ENCODE peak calls at places on chromosome 15, in five cellular contexts. One of them, this sample, is unnamed.

GRCh38 chr15:27889258-27889657 is 209.9 kb downstream of the OCA2 start:
- DNase-seq in lower lobe of right lung: no peak
- DNase-seq in body of pancreas: no peak
- DNase-seq in fibroblast of lung: no peak
- DNase-seq in skeletal muscle cell: no peak
- DNase-seq in this sample: no peak

GRCh38 chr15:64152507-64153387 is 1.2 kb downstream of the SNX22 start:
- DNase-seq in body of pancreas: peak; percentile 51
- DNase-seq in skeletal muscle cell: no peak
- DNase-seq in lower lobe of right lung: peak; percentile 55
- DNase-seq in fibroblast of lung: no peak
- DNase-seq in this sample: no peak

GRCh38 chr15:35019401-35020327 is 31.6 kb upstream of the ZNF770 start:
- DNase-seq in body of pancreas: peak; percentile 11
- DNase-seq in skeletal muscle cell: no peak
- DNase-seq in lower lobe of right lung: no peak
- DNase-seq in fibroblast of lung: peak; percentile 21
- DNase-seq in this sample: no peak

GRCh38 chr15:59636184-59636583 is 21.1 kb downstream of the GTF2A2 start:
- DNase-seq in fibroblast of lung: no peak
- DNase-seq in body of pancreas: no peak
- DNase-seq in skeletal muscle cell: no peak
- DNase-seq in lower lobe of right lung: no peak
- DNase-seq in this sample: no peak

GRCh38 chr15:81184188-81184587 is 12.5 kb upstream of the IL16 start:
- DNase-seq in lower lobe of right lung: peak; percentile 73
- DNase-seq in fibroblast of lung: peak; percentile 11
- DNase-seq in body of pancreas: no peak
- DNase-seq in skeletal muscle cell: no peak
- DNase-seq in this sample: no peak

GRCh38 chr15:75739791-75740190 is 27.1 kb upstream of the CSPG4 start:
- DNase-seq in skeletal muscle cell: no peak
- DNase-seq in body of pancreas: no peak
- DNase-seq in fibroblast of lung: no peak
- DNase-seq in lower lobe of right lung: peak; percentile 27
- DNase-seq in this sample: no peak

GRCh38 chr15:25239471-25240345 is 199.1 kb downstream of the UBE3A start:
- DNase-seq in skeletal muscle cell: no peak
- DNase-seq in lower lobe of right lung: peak; percentile 32
- DNase-seq in body of pancreas: peak; percentile 2
- DNase-seq in fibroblast of lung: no peak
- DNase-seq in this sample: no peak

GRCh38 chr15:55916666-55917409 is 76.6 kb downstream of the NEDD4 start:
- DNase-seq in skeletal muscle cell: no peak
- DNase-seq in body of pancreas: no peak
- DNase-seq in fibroblast of lung: peak; percentile 92
- DNase-seq in lower lobe of right lung: no peak
- DNase-seq in this sample: peak; percentile 75

GRCh38 chr15:42608110-42608531 is 32.7 kb downstream of the STARD9 start:
- DNase-seq in body of pancreas: no peak
- DNase-seq in lower lobe of right lung: peak; percentile 56
- DNase-seq in fibroblast of lung: peak; percentile 75
- DNase-seq in skeletal muscle cell: peak; percentile 13
- DNase-seq in this sample: no peak

GRCh38 chr15:62758126-62758951 is 284.2 kb upstream of the TPM1 start:
- DNase-seq in lower lobe of right lung: no peak
- DNase-seq in body of pancreas: peak; percentile 50
- DNase-seq in skeletal muscle cell: peak; percentile 87
- DNase-seq in fibroblast of lung: peak; percentile 97
- DNase-seq in this sample: peak; percentile 78
- H3K4me3 ChIP-seq in lower lobe of right lung: no peak overlapping the region
- H3K4me3 ChIP-seq in body of pancreas: no peak overlapping the region
- H3K4me3 ChIP-seq in skeletal muscle cell: no peak overlapping the region
- H3K4me3 ChIP-seq in fibroblast of lung: no peak overlapping the region
- H3K4me3 ChIP-seq in this sample: no peak overlapping the region

DNA sequence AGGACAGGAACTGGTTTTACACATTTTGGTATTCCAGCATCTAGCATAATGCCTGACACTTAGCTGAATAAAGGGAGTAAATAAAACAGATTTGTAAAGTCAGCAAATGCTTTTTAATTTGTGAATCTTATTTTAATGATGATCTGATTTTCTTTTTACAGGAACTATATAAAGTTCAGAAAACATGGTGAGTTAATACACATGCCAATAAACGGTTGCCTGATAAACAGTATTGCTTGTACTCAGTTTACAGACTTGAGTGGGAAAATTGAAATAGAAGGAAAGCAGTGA is 1.4 kb downstream of the PSMA4 start:
- DNase-seq in body of pancreas: no peak
- DNase-seq in skeletal muscle cell: no peak
- DNase-seq in lower lobe of right lung: no peak
- DNase-seq in fibroblast of lung: no peak
- DNase-seq in this sample: no peak
- H3K4me3 ChIP-seq in body of pancreas: no peak overlapping the region
- H3K4me3 ChIP-seq in skeletal muscle cell: peak overlapping the region; percentile 79
- H3K4me3 ChIP-seq in lower lobe of right lung: peak overlapping the region; percentile 89
- H3K4me3 ChIP-seq in fibroblast of lung: peak overlapping the region; percentile 78
- H3K4me3 ChIP-seq in this sample: peak overlapping the region; percentile 63

GRCh38 chr15:94674251-94674650 is 442.9 kb downstream of the MCTP2 start:
- DNase-seq in lower lobe of right lung: no peak
- DNase-seq in skeletal muscle cell: no peak
- DNase-seq in body of pancreas: no peak
- DNase-seq in fibroblast of lung: peak; percentile 58
- DNase-seq in this sample: no peak
- H3K4me3 ChIP-seq in lower lobe of right lung: peak overlapping the region; percentile 15
- H3K4me3 ChIP-seq in skeletal muscle cell: no peak overlapping the region
- H3K4me3 ChIP-seq in body of pancreas: no peak overlapping the region
- H3K4me3 ChIP-seq in fibroblast of lung: no peak overlapping the region
- H3K4me3 ChIP-seq in this sample: no peak overlapping the region

GRCh38 chr15:83088876-83089275 is 18.6 kb upstream of the TM6SF1 start:
- DNase-seq in fibroblast of lung: no peak
- DNase-seq in lower lobe of right lung: no peak
- DNase-seq in skeletal muscle cell: no peak
- DNase-seq in body of pancreas: no peak
- DNase-seq in this sample: no peak

GRCh38 chr15:83092309-83092976 is 15.0 kb upstream of the TM6SF1 start:
- DNase-seq in fibroblast of lung: peak; percentile 59
- DNase-seq in body of pancreas: peak; percentile 25
- DNase-seq in skeletal muscle cell: no peak
- DNase-seq in lower lobe of right lung: peak; percentile 65
- DNase-seq in this sample: no peak

GRCh38 chr15:83094592-83094991 is 12.9 kb upstream of the TM6SF1 start:
- DNase-seq in skeletal muscle cell: no peak
- DNase-seq in fibroblast of lung: no peak
- DNase-seq in lower lobe of right lung: no peak
- DNase-seq in body of pancreas: no peak
- DNase-seq in this sample: no peak

GRCh38 chr15:83087535-83087934 is 19.9 kb upstream of the TM6SF1 start:
- DNase-seq in body of pancreas: no peak
- DNase-seq in skeletal muscle cell: no peak
- DNase-seq in lower lobe of right lung: no peak
- DNase-seq in fibroblast of lung: no peak
- DNase-seq in this sample: no peak

GRCh38 chr15:83090465-83090864 is 17.0 kb upstream of the TM6SF1 start:
- DNase-seq in body of pancreas: no peak
- DNase-seq in fibroblast of lung: no peak
- DNase-seq in skeletal muscle cell: no peak
- DNase-seq in lower lobe of right lung: no peak
- DNase-seq in this sample: no peak
- H3K4me3 ChIP-seq in body of pancreas: no peak overlapping the region
- H3K4me3 ChIP-seq in fibroblast of lung: no peak overlapping the region
- H3K4me3 ChIP-seq in skeletal muscle cell: no peak overlapping the region
- H3K4me3 ChIP-seq in lower lobe of right lung: no peak overlapping the region
- H3K4me3 ChIP-seq in this sample: no peak overlapping the region

DNA sequence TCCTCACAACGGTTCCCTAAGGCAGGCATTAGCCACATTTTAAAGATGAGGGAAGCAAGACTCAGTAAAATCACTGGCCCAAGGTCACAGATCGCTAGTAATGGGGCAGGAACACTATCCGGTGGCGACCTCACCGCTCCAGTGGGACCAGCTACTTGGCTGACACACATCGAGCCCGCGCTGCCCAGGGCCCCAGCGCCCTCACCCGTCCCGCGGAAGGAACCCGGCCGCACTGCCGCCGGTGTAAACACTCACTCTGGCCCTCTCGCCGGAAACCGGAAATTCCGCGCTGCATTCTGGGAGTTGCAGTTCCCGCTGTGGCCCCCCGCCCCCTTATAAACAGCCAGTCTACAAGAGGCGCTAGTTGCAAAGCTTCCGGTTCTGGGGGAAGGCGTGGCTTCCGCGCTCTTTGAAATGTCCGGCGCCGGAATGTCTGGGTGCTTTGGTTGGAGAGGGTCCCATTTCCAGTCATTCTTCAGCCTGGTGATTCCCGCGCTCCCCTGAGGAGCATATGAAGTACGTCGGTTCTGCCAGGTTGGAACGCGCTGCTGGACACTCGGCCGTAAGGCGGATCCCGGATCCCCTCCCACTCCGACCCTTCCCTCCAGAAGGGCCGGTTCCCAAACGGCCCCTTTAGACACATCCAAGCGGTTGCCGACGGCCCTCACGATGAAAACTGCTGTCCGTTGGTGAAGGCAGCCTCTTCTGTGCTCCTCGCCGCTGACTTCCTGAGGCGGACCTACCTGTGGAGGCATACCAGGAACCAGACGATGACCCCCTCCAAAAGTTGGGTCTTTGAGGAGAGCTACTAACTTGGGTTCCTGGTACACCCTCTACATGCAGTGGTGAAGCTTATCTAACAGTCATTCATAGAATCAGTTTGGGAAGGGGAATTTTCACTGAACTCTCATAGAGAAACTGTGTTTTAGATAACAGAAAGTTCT is at the start of gene UBL7:
- DNase-seq in skeletal muscle cell: peak; percentile 85
- DNase-seq in body of pancreas: peak; percentile 97
- DNase-seq in fibroblast of lung: peak; percentile 97
- DNase-seq in lower lobe of right lung: peak; percentile 98
- DNase-seq in this sample: peak; percentile 78
- H3K4me3 ChIP-seq in skeletal muscle cell: peak within 1 kb of the TSS; percentile 97
- H3K4me3 ChIP-seq in body of pancreas: peak within 1 kb of the TSS; percentile 84
- H3K4me3 ChIP-seq in fibroblast of lung: peak within 1 kb of the TSS; percentile 88
- H3K4me3 ChIP-seq in lower lobe of right lung: peak within 1 kb of the TSS; percentile 70
- H3K4me3 ChIP-seq in this sample: peak within 1 kb of the TSS; percentile 79

GRCh38 chr15:41494190-41494921 is 682 bp downstream of the ITPKA start:
- DNase-seq in skeletal muscle cell: no peak
- DNase-seq in body of pancreas: peak; percentile 41
- DNase-seq in lower lobe of right lung: peak; percentile 55
- DNase-seq in fibroblast of lung: no peak
- DNase-seq in this sample: no peak

GRCh38 chr15:41493205-41493901 is at the start of gene ITPKA:
- DNase-seq in body of pancreas: peak; percentile 85
- DNase-seq in lower lobe of right lung: peak; percentile 82
- DNase-seq in skeletal muscle cell: peak; percentile 38
- DNase-seq in fibroblast of lung: peak; percentile 70
- DNase-seq in this sample: no peak

GRCh38 chr15:41491889-41492288 is 1.8 kb upstream of the ITPKA start:
- DNase-seq in body of pancreas: no peak
- DNase-seq in lower lobe of right lung: no peak
- DNase-seq in skeletal muscle cell: no peak
- DNase-seq in fibroblast of lung: no peak
- DNase-seq in this sample: no peak

GRCh38 chr15:41493902-41494189 is 172 bp downstream of the ITPKA start:
- DNase-seq in lower lobe of right lung: no peak
- DNase-seq in fibroblast of lung: no peak
- DNase-seq in body of pancreas: no peak
- DNase-seq in skeletal muscle cell: no peak
- DNase-seq in this sample: no peak

DNA sequence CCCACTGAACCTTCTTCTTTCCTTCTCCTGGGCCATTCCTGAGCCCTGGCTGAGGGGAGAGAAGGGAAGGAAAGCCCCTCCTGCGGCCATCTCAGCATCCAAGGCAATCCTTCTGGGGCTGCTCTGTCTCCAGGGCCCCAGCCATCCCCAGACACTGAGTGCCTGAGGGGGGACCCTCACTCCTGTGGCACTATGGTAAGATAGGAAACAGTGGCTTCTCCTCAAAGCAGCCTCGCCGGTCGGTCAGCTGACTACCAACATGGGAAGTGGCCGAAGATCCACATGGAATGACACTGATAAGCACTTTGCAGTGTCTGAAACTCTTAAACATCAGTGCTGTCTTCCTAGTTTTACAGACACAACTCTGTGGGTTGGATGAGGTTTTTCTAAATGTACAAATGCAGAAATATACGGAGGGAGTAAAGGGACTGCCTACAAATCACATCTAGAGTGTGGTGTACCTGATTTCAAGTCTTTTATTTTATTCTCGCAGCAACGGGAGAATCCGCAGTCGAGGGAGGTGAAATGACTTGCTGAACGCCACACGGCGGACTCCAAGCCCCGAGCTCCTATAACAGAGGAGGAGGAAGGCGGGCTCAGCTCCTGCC is 973 bp upstream of the ITPKA start:
- DNase-seq in fibroblast of lung: no peak
- DNase-seq in lower lobe of right lung: no peak
- DNase-seq in body of pancreas: no peak
- DNase-seq in skeletal muscle cell: no peak
- DNase-seq in this sample: no peak
- H3K4me3 ChIP-seq in fibroblast of lung: peak overlapping the region; percentile 11
- H3K4me3 ChIP-seq in lower lobe of right lung: peak overlapping the region; percentile 84
- H3K4me3 ChIP-seq in body of pancreas: peak overlapping the region; percentile 29
- H3K4me3 ChIP-seq in skeletal muscle cell: peak overlapping the region; percentile 54
- H3K4me3 ChIP-seq in this sample: peak overlapping the region; percentile 57

GRCh38 chr15:96285306-96285705 is 45.2 kb upstream of the NR2F2 start:
- DNase-seq in fibroblast of lung: peak; percentile 100
- DNase-seq in skeletal muscle cell: peak; percentile 100
- DNase-seq in lower lobe of right lung: no peak
- DNase-seq in body of pancreas: no peak
- DNase-seq in this sample: peak; percentile 81
- H3K4me3 ChIP-seq in fibroblast of lung: no peak overlapping the region
- H3K4me3 ChIP-seq in skeletal muscle cell: no peak overlapping the region
- H3K4me3 ChIP-seq in lower lobe of right lung: no peak overlapping the region
- H3K4me3 ChIP-seq in body of pancreas: no peak overlapping the region
- H3K4me3 ChIP-seq in this sample: peak overlapping the region; percentile 11

This sample was measured in BJ.